ENCODE peak calls at places on chromosomes 1 and 21, in four cellular contexts. One of them, this sample, is unnamed.

GRCh38 chr1:100308777-100309176 is 42.8 kb downstream of the RTCA start:
- DNase-seq in K562: no peak
- DNase-seq in HepG2: no peak
- DNase-seq in GM12878: no peak
- DNase-seq in this sample: no peak

GRCh38 chr1:149928388-149928724 is 753 bp upstream of the SF3B4 start:
- DNase-seq in K562: no peak
- DNase-seq in HepG2: no peak
- DNase-seq in GM12878: no peak
- DNase-seq in this sample: no peak

GRCh38 chr1:25658791-25659431 is 42.3 kb downstream of the MAN1C1 start:
- DNase-seq in K562: no peak
- DNase-seq in HepG2: no peak
- DNase-seq in GM12878: no peak
- DNase-seq in this sample: no peak

GRCh38 chr1:221381858-221382623 is 359.8 kb downstream of the DUSP10 start:
- DNase-seq in K562: no peak
- DNase-seq in HepG2: no peak
- DNase-seq in GM12878: no peak
- DNase-seq in this sample: no peak

GRCh38 chr1:85707267-85707989 is 805 bp downstream of the ZNHIT6 start:
- DNase-seq in K562: no peak
- DNase-seq in HepG2: no peak
- DNase-seq in GM12878: no peak
- DNase-seq in this sample: no peak

GRCh38 chr1:3500265-3500835 is 45.9 kb downstream of the ARHGEF16 start:
- DNase-seq in K562: peak; percentile 84
- DNase-seq in HepG2: no peak
- DNase-seq in GM12878: no peak
- DNase-seq in this sample: no peak

GRCh38 chr1:1434812-1435093 is 737 bp upstream of the VWA1 start:
- DNase-seq in K562: no peak
- DNase-seq in HepG2: no peak
- DNase-seq in GM12878: no peak
- DNase-seq in this sample: no peak

GRCh38 chr1:57722285-57722978 is 298.6 kb upstream of the DAB1 start:
- DNase-seq in K562: no peak
- DNase-seq in HepG2: no peak
- DNase-seq in GM12878: no peak
- DNase-seq in this sample: no peak

GRCh38 chr21:37639756-37640155 is 273.2 kb downstream of the DYRK1A start:
- DNase-seq in K562: no peak
- DNase-seq in HepG2: no peak
- DNase-seq in GM12878: no peak
- DNase-seq in this sample: no peak

GRCh38 chr1:81424056-81424455 is 376.7 kb upstream of the ADGRL2 start:
- DNase-seq in K562: no peak
- DNase-seq in HepG2: no peak
- DNase-seq in GM12878: no peak
- DNase-seq in this sample: no peak

GRCh38 chr1:41682845-41683630 is 198.6 kb upstream of the EDN2 start:
- DNase-seq in K562: no peak
- DNase-seq in HepG2: no peak
- DNase-seq in GM12878: no peak
- DNase-seq in this sample: no peak

GRCh38 chr1:225736651-225737097 is 41.0 kb upstream of the SRP9 start:
- DNase-seq in K562: no peak
- DNase-seq in HepG2: no peak
- DNase-seq in GM12878: no peak
- DNase-seq in this sample: no peak

GRCh38 chr1:218823291-218823900 is 350.3 kb upstream of the LYPLAL1 start:
- DNase-seq in K562: no peak
- DNase-seq in HepG2: no peak
- DNase-seq in GM12878: no peak
- DNase-seq in this sample: no peak

GRCh38 chr1:110628356-110629105 is 22.4 kb upstream of the KCNA2 start:
- DNase-seq in K562: no peak
- DNase-seq in HepG2: no peak
- DNase-seq in GM12878: no peak
- DNase-seq in this sample: no peak

GRCh38 chr1:6091823-6092109 is 46.1 kb downstream of the KCNAB2 start:
- DNase-seq in K562: no peak
- DNase-seq in HepG2: no peak
- DNase-seq in GM12878: no peak
- DNase-seq in this sample: no peak

GRCh38 chr1:202966006-202966904 is 802 bp downstream of the CYB5R1 start:
- DNase-seq in K562: no peak
- DNase-seq in HepG2: no peak
- DNase-seq in GM12878: no peak
- DNase-seq in this sample: no peak

GRCh38 chr1:47914218-47914937 is 82.8 kb downstream of the TRABD2B start:
- DNase-seq in K562: no peak
- DNase-seq in HepG2: no peak
- DNase-seq in GM12878: no peak
- DNase-seq in this sample: no peak

GRCh38 chr1:27394925-27395324 is 2.5 kb downstream of the GPR3 start:
- DNase-seq in K562: no peak
- DNase-seq in HepG2: no peak
- DNase-seq in GM12878: no peak
- DNase-seq in this sample: no peak

GRCh38 chr1:176517484-176517883 is 54.5 kb downstream of the PAPPA2 start:
- DNase-seq in K562: no peak
- DNase-seq in HepG2: no peak
- DNase-seq in GM12878: peak; percentile 1
- DNase-seq in this sample: no peak

GRCh38 chr1:66599346-66599745 is 65.4 kb downstream of the SGIP1 start:
- DNase-seq in K562: no peak
- DNase-seq in HepG2: no peak
- DNase-seq in GM12878: no peak
- DNase-seq in this sample: no peak

GRCh38 chr1:89126602-89127001 is 688 bp upstream of the GBP2 start:
- DNase-seq in K562: no peak
- DNase-seq in HepG2: no peak
- DNase-seq in GM12878: no peak
- DNase-seq in this sample: no peak

GRCh38 chr1:92184632-92185031 is 33.1 kb upstream of the C1orf146 start:
- DNase-seq in K562: no peak
- DNase-seq in HepG2: no peak
- DNase-seq in GM12878: no peak
- DNase-seq in this sample: no peak

GRCh38 chr1:219310181-219310728 is 136.6 kb downstream of the LYPLAL1 start:
- DNase-seq in K562: no peak
- DNase-seq in HepG2: peak; percentile 99
- DNase-seq in GM12878: no peak
- DNase-seq in this sample: no peak

GRCh38 chr1:225242611-225243010 is 185.2 kb downstream of the LBR start:
- DNase-seq in K562: no peak
- DNase-seq in HepG2: no peak
- DNase-seq in GM12878: no peak
- DNase-seq in this sample: no peak

GRCh38 chr1:172845865-172846264 is 187.0 kb downstream of the FASLG start:
- DNase-seq in K562: no peak
- DNase-seq in HepG2: no peak
- DNase-seq in GM12878: no peak
- DNase-seq in this sample: no peak

GRCh38 chr1:116878804-116879477 is 30.8 kb upstream of the PTGFRN start:
- DNase-seq in K562: peak; percentile 48
- DNase-seq in HepG2: no peak
- DNase-seq in GM12878: peak; percentile 61
- DNase-seq in this sample: peak; percentile 32

GRCh38 chr1:59595774-59596173 is 219.0 kb upstream of the HOOK1 start:
- DNase-seq in K562: no peak
- DNase-seq in HepG2: no peak
- DNase-seq in GM12878: no peak
- DNase-seq in this sample: no peak

GRCh38 chr1:232589809-232590741 is 39.9 kb downstream of the SIPA1L2 start:
- DNase-seq in K562: no peak
- DNase-seq in HepG2: no peak
- DNase-seq in GM12878: no peak
- DNase-seq in this sample: no peak

GRCh38 chr1:205436776-205437485 is 15.1 kb upstream of the LEMD1 start:
- DNase-seq in K562: no peak
- DNase-seq in HepG2: no peak
- DNase-seq in GM12878: no peak
- DNase-seq in this sample: no peak

GRCh38 chr1:205440476-205441317 is 15.1 kb downstream of the BLACAT1 start:
- DNase-seq in K562: peak; percentile 70
- DNase-seq in HepG2: peak; percentile 91
- DNase-seq in GM12878: peak; percentile 47
- DNase-seq in this sample: peak; percentile 53

GRCh38 chr1:205437570-205437969 is 15.7 kb upstream of the LEMD1 start:
- DNase-seq in K562: no peak
- DNase-seq in HepG2: no peak
- DNase-seq in GM12878: no peak
- DNase-seq in this sample: no peak

GRCh38 chr1:205440121-205440475 is 15.7 kb downstream of the BLACAT1 start:
- DNase-seq in K562: no peak
- DNase-seq in HepG2: no peak
- DNase-seq in GM12878: no peak
- DNase-seq in this sample: no peak

DNA sequence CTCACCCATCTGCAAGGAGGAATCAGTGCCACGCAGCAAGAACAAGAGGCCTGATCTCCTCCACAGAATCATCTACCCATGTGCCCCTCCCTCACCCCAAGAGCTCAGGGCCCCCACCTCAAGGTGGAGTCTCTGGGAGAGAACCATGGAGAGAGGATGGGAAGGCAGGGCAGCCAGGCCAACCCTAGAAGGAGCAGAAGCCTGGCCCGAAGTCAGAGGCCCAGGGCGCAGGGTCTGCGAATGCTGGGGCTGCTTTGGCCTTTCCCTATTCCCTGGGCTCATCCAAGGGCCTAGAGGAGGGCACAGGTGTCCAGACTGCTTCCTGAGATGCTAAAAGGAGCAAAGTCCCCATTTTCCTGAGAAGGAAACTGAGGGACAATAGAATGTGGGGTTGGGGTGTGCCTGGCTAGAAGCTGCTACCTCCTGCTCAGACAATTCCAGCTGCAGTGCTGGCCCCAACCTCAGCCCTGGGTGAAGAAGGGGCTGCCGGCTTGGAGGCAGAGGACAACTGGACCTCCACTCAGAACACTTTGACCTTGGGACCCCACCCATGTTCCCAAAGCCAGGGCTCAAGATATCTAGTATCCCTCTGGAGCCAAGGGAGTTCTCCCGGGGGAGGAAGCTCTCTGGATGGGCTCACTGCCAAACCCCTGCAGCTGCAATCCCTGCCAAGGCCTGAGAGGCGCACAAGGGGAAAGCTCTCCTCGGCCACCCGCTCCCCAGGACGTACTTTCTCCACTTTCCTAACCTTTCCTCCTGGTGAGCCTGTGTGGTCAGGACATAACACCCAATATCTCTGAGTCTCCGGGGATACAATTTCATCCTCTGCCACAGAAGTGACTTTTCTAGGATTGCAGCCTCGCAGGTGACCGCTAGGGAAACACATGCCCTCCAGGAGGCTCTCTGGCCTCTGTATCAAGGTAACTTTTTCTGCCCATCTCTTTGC is 16.6 kb upstream of the LEMD1 start:
- DNase-seq in K562: peak; percentile 85
- DNase-seq in HepG2: peak; percentile 58
- DNase-seq in GM12878: no peak
- DNase-seq in this sample: peak; percentile 63
- TF ChIP-seq ETV6 in K562: no peak
- TF ChIP-seq ETV6 in HepG2: no peak
- TF ChIP-seq ETV6 in GM12878: no peak
- TF ChIP-seq ETV6 in this sample: no peak

DNA sequence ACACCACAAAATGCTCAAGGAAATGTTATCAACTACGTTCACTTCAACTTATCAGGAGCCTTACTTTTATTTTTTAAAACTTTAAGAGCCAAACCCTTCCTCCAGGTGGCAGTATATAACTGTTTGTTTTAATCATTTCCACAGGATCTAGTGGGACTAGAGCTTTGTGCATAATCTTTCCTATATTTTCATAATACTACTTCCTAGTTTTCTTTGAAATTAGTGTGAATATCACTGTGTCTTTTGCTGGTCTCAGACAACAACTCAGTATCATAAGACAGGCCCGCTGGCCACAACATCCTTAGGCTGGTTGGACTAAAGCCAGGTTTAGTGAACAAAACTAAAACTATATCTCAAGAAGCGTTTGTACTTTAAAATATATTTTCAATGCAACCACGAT is 145.5 kb downstream of the TIAM1 start:
- DNase-seq in K562: peak; percentile 52
- DNase-seq in HepG2: peak; percentile 30
- DNase-seq in GM12878: no peak
- DNase-seq in this sample: no peak
- TF ChIP-seq TCF7 in K562: no peak
- TF ChIP-seq TCF7 in HepG2: no peak
- TF ChIP-seq TCF7 in GM12878: no peak
- TF ChIP-seq TCF7 in this sample: no peak

GRCh38 chr1:13583964-13584791 is 546 bp downstream of the PDPN start:
- DNase-seq in K562: no peak
- DNase-seq in HepG2: no peak
- DNase-seq in GM12878: no peak
- DNase-seq in this sample: peak; percentile 57
- TF ChIP-seq ATF2 in K562: no peak
- TF ChIP-seq ATF2 in HepG2: no peak
- TF ChIP-seq ATF2 in GM12878: no peak
- TF ChIP-seq ATF2 in this sample: no peak

GRCh38 chr1:204110894-204111633 is 38.1 kb downstream of the SOX13 start:
- DNase-seq in K562: no peak
- DNase-seq in HepG2: no peak
- DNase-seq in GM12878: no peak
- DNase-seq in this sample: no peak
- TF ChIP-seq ETV6 in K562: no peak
- TF ChIP-seq ETV6 in HepG2: no peak
- TF ChIP-seq ETV6 in GM12878: no peak
- TF ChIP-seq ETV6 in this sample: no peak

DNA sequence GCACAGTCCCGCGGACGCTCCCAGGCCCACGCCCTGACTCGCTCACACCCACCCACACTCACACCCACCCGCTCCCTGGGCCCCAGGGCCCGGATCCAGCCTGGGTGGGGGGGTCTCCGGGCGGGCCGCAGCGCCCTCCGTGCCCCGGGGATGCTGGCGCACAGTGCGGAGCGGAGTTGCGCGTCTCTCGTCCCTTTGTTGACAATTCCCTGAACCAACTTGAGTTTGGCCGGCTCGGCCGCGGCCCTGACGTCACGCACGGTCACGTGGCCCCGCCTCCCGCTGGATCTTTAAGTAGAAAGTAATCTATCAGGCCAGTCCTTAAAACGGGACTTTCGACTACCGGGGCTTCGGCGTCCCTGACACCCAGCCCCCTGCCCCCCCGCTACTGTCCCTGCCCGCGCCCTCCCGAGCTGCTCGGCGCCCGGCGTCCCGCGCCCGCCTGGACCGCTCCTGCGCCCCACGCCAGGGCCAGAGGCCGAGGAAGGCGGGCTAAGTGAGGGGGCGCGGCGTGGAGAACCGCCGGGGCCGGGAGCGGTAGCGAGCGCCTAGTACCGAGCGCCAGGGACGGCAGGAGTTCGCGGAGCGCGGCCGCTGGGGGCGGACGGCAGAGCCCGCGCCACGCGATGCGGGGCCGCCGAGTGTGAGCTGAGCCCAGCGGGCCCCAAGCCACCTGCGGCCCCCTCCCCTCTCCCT is at the start of gene FOXD3:
- DNase-seq in K562: peak; percentile 71
- DNase-seq in HepG2: no peak
- DNase-seq in GM12878: no peak
- DNase-seq in this sample: peak; percentile 94
- TF ChIP-seq TCF7 in K562: no peak
- TF ChIP-seq TCF7 in HepG2: no peak
- TF ChIP-seq TCF7 in GM12878: no peak
- TF ChIP-seq TCF7 in this sample: no peak

GRCh38 chr1:178055779-178056471 is 38.0 kb upstream of the RASAL2 start:
- DNase-seq in K562: no peak
- DNase-seq in HepG2: peak; percentile 81
- DNase-seq in GM12878: peak; percentile 32
- DNase-seq in this sample: no peak
- TF ChIP-seq ATF2 in K562: no peak
- TF ChIP-seq ATF2 in HepG2: peak; percentile 42
- TF ChIP-seq ATF2 in GM12878: no peak
- TF ChIP-seq ATF2 in this sample: no peak

This sample was measured in WTC11.